ENCODE peak calls at places on chromosomes 4 and X, in eight cellular contexts. W, T, L, R, G, M, B and F are unnamed samples.

GRCh38 chrX:10685923-10686595 is 65.7 kb upstream of the MID1 start:
- DNase-seq in R (no peak), B (no peak), L (no peak), W (no peak), M (peak; percentile 6), T (no peak), G (no peak), F (no peak)

GRCh38 chrX:107573016-107573415 is 55.3 kb upstream of the PRPS1 start:
- DNase-seq in L (no peak), W (no peak), B (no peak), R (no peak), T (no peak), M (no peak), G (no peak), F (no peak)

GRCh38 chrX:71106427-71106826 is at the start of gene CXorf65:
- DNase-seq in G (no peak), W (no peak), M (no peak), R (no peak), L (no peak), B (no peak), T (no peak), F (no peak)

GRCh38 chr4:137572163-137572562 is 39.9 kb upstream of the PCDH18 start:
- DNase-seq in B (no peak), G (no peak), M (no peak), W (no peak), L (no peak), R (no peak), T (no peak), F (no peak)

GRCh38 chr4:31467781-31468180 is 747.6 kb downstream of the PCDH7 start:
- DNase-seq in R (no peak), T (no peak), B (no peak), W (no peak), L (no peak), M (no peak), G (no peak), F (peak; percentile 46)

GRCh38 chrX:136170109-136170800 is 22.9 kb downstream of the FHL1 start:
- DNase-seq in M (no peak), R (no peak), L (no peak), W (no peak), B (no peak), G (no peak), T (no peak), F (peak; percentile 63)

GRCh38 chr4:56668267-56668666 is 12.8 kb downstream of the HOPX start:
- DNase-seq in R (no peak), W (no peak), B (no peak), L (no peak), G (no peak), M (no peak), T (no peak), F (no peak)

GRCh38 chr4:116926631-116927295 is 158.6 kb downstream of the TRAM1L1 start:
- DNase-seq in R (no peak), T (no peak), W (no peak), M (peak; percentile 10), G (no peak), B (no peak), L (no peak), F (no peak)

GRCh38 chr4:111855308-111855707 is 289.9 kb upstream of the FAM241A start:
- DNase-seq in R (no peak), M (no peak), G (no peak), B (no peak), L (no peak), T (no peak), W (no peak), F (no peak)

GRCh38 chr4:124262211-124263179 is 450.0 kb downstream of the ANKRD50 start:
- DNase-seq in B (peak; percentile 73), W (peak; percentile 60), L (peak; percentile 63), G (peak; percentile 37), M (peak; percentile 38), T (peak; percentile 38), R (no peak), F (peak; percentile 95)

GRCh38 chr4:1210241-1210841 is 38.0 kb upstream of the SPON2 start:
- DNase-seq in M (peak; percentile 86), R (no peak), G (no peak), W (peak; percentile 19), B (no peak), L (no peak), T (no peak), F (no peak)

GRCh38 chr4:19514276-19515070 is 737.2 kb upstream of the SLIT2 start:
- DNase-seq in M (no peak), W (no peak), L (no peak), R (no peak), T (no peak), G (no peak), B (peak; percentile 16), F (peak; percentile 71)

GRCh38 chr4:88027611-88028608 is 20.5 kb downstream of the PKD2 start:
- DNase-seq in T (peak; percentile 92), B (peak; percentile 73), M (peak; percentile 87), L (no peak), W (no peak), R (no peak), G (peak; percentile 94), F (peak; percentile 92)

GRCh38 chrX:40504801-40505605 is 75.8 kb upstream of the ATP6AP2 start:
- DNase-seq in L (no peak), B (peak; percentile 30), M (peak; percentile 89), G (peak; percentile 43), T (peak; percentile 80), R (no peak), W (no peak), F (peak; percentile 94)

DNA sequence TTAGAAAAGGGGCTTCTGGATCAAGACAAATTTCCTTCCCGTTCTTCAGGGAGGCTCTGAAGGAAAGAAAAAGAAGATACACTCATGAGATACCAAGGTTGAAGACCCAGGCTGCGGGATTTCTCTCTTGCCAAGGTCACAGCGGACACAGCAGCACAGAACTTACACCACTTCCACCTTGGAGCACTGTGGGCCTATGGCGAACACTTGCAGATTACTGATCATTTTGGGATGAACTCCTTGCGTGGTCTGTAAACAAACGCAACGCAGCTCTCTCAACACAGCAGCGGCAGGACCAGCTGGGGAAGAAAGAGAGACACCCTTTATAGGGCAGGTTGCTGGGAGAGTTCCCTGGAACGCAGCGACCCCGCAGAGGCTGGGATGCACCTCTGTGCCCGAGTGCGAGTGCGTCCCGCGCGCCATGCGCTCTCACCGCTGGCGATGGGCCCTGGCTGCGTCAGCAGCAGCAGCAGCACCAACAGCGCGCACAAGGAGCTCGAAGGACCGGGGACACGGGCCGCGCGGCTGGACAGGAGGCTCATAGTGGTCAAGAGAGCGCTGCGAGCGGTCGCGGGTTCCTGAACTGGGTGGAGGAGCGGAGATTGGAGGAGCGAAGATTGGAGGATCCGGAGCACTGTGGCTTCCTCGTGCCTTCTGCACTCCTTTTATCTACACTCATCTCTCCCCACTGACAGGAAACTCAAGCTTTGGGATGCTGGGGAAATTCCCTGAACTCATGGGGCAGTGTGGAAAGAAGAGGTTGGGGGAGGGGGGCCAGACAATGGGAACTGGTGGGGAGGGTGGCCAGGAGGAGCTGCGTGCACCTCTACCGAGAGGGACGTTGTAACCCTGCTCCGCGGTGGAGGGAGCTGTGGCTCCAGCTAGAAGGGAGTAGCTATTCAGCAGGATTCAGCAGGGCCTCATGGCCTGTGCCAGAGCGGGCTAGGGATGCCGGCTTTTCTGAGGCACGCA is at the start of gene CXCL5:
- DNase-seq in M (peak; percentile 59), L (no peak), G (no peak), B (no peak), T (no peak), R (no peak), W (no peak), F (peak; percentile 75)
- H3K4me3 ChIP-seq in M (peak within 1 kb of the TSS; percentile 49), L (no peak within 1 kb of the TSS), G (peak within 1 kb of the TSS; percentile 32), B (peak within 1 kb of the TSS; percentile 56), T (peak within 1 kb of the TSS; percentile 51), R (peak within 1 kb of the TSS; percentile 50), W (peak within 1 kb of the TSS; percentile 40), F (peak within 1 kb of the TSS; percentile 63)

GRCh38 chrX:18353931-18354368 is 538 bp downstream of the SCML2 start:
- DNase-seq in M (no peak), G (no peak), T (no peak), L (peak; percentile 22), W (no peak), B (no peak), R (no peak), F (no peak)
- TF ChIP-seq CTCF in M (no peak), G (peak; percentile 31), T (peak; percentile 30), L (no peak), W (no peak), B (no peak), R (no peak), F (no peak)

DNA sequence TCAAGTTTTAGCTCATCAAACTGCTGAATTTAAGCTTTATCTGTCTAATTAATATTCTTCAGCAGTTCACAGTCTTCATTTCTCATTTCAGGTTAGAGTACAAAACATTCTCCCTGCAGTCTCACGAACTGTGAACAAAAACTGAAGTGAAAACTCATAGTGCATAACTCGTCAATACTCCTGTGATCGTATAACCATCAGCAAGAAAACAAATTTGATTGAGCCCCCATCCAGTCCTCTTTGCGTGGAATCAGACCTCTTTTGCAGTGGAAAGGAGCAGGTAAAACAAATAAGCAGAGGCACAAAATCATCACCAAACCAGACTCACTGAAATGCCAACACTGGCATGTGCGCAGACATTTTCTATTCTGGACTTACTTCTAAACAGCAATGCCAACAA is 12.7 kb downstream of the ADAM29 start:
- DNase-seq in B (no peak), G (no peak), T (no peak), M (no peak), L (no peak), R (no peak), W (no peak), F (no peak)
- H3K4me3 ChIP-seq in B (no peak overlapping the region), G (no peak overlapping the region), T (no peak overlapping the region), M (no peak overlapping the region), L (no peak overlapping the region), R (no peak overlapping the region), W (no peak overlapping the region), F (no peak overlapping the region)

GRCh38 chr4:156972370-156972980 is 876 bp upstream of the PDGFC start:
- DNase-seq in W (no peak), G (no peak), R (no peak), T (no peak), B (no peak), M (peak; percentile 68), L (no peak), F (peak; percentile 79)

GRCh38 chr4:156969136-156969535 is 2.5 kb downstream of the PDGFC start:
- DNase-seq in W (no peak), G (no peak), L (no peak), T (no peak), M (peak; percentile 18), R (no peak), B (no peak), F (no peak)

GRCh38 chr4:156971623-156972369 is at the start of gene PDGFC:
- DNase-seq in G (no peak), W (peak; percentile 77), M (peak; percentile 94), R (no peak), B (no peak), T (no peak), L (peak; percentile 67), F (peak; percentile 77)

GRCh38 chr4:156971168-156971601 is 414 bp downstream of the PDGFC start:
- DNase-seq in M (no peak), T (no peak), G (no peak), B (no peak), L (peak; percentile 44), W (peak; percentile 27), R (no peak), F (no peak)

GRCh38 chr4:156970501-156971167 is 965 bp downstream of the PDGFC start:
- DNase-seq in T (no peak), B (no peak), G (no peak), W (peak; percentile 71), M (peak; percentile 93), R (peak; percentile 1), L (peak; percentile 54), F (peak; percentile 72)
- TF ChIP-seq CTCF in T (peak; percentile 74), B (peak; percentile 70), G (peak; percentile 70), W (peak; percentile 54), M (peak; percentile 52), R (peak; percentile 65), L (no peak), F (peak; percentile 77)